ENCODE peak calls at places on chromosome 16, in five cellular contexts. P, Y, A, L and C are unnamed samples.

GRCh38 chr16:53434436-53435065 is at the start of gene RBL2:
- DNase-seq in P (peak), L (peak), A (peak), Y (peak), C (no peak)

GRCh38 chr16:10013364-10013763 is 168.9 kb downstream of the GRIN2A start:
- DNase-seq in A (no peak), P (no peak), Y (no peak), L (no peak), C (no peak)

GRCh38 chr16:9480503-9480902 is 389.1 kb downstream of the HAPSTR1 start:
- DNase-seq in P (no peak), A (no peak), L (no peak), Y (no peak), C (no peak)

GRCh38 chr16:78122774-78123315 is 23.4 kb downstream of the WWOX start:
- DNase-seq in A (peak), L (peak), P (peak), Y (no peak), C (peak)

GRCh38 chr16:81634380-81635121 is 144.5 kb upstream of the PLCG2 start:
- DNase-seq in A (peak), Y (no peak), P (no peak), L (no peak), C (no peak)

GRCh38 chr16:78210305-78210704 is 110.9 kb downstream of the WWOX start:
- DNase-seq in A (peak), Y (no peak), L (no peak), P (peak), C (no peak)

GRCh38 chr16:66512589-66513404 is 37.1 kb downstream of the TK2 start:
- DNase-seq in L (no peak), P (peak), A (peak), Y (no peak), C (no peak)

GRCh38 chr16:72807287-72807686 is 240.6 kb downstream of the ZFHX3 start:
- DNase-seq in Y (no peak), L (no peak), P (no peak), A (no peak), C (no peak)

GRCh38 chr16:15876503-15876902 is 11.9 kb downstream of the CEP20 start:
- DNase-seq in Y (no peak), P (no peak), L (no peak), A (no peak), C (no peak)

GRCh38 chr16:64410306-64410705 is 711.6 kb downstream of the CDH11 start:
- DNase-seq in L (no peak), Y (no peak), A (no peak), P (peak), C (no peak)

GRCh38 chr16:5971106-5971505 is 873.5 kb upstream of the EEF2KMT start:
- DNase-seq in Y (no peak), A (no peak), L (no peak), P (no peak), C (no peak)

GRCh38 chr16:47726031-47726675 is 265.0 kb downstream of the PHKB start:
- DNase-seq in Y (no peak), P (no peak), L (no peak), A (no peak), C (no peak)

GRCh38 chr16:8568231-8568617 is 22.1 kb downstream of the TMEM114 start:
- DNase-seq in Y (no peak), P (peak), A (no peak), L (no peak), C (no peak)

GRCh38 chr16:29148867-29149272 is 164.0 kb downstream of the LAT start:
- DNase-seq in P (no peak), Y (peak), L (no peak), A (no peak), C (no peak)

GRCh38 chr16:48576927-48577326 is 33.1 kb downstream of the N4BP1 start:
- DNase-seq in Y (no peak), P (peak), L (no peak), A (no peak), C (no peak)

GRCh38 chr16:27355610-27356009 is 41.8 kb downstream of the IL4R start:
- DNase-seq in L (peak), Y (peak), P (peak), A (peak), C (no peak)

GRCh38 chr16:80968386-80969113 is 38.1 kb downstream of the CMC2 start:
- DNase-seq in P (peak), Y (no peak), A (peak), L (no peak), C (no peak)

GRCh38 chr16:20904507-20905079 is 4.0 kb downstream of the LYRM1 start:
- DNase-seq in Y (no peak), L (no peak), A (peak), P (peak), C (no peak)

GRCh38 chr16:86142801-86143236 is 243.9 kb downstream of the IRF8 start:
- DNase-seq in L (no peak), Y (no peak), A (no peak), P (no peak), C (no peak)

GRCh38 chr16:79089735-79090284 is 510.7 kb downstream of the MAF start:
- DNase-seq in P (no peak), A (peak), Y (no peak), L (no peak), C (no peak)

GRCh38 chr16:75264531-75264998 is 13.1 kb upstream of the BCAR1 start:
- DNase-seq in P (peak), Y (no peak), L (peak), A (no peak), C (no peak)

GRCh38 chr16:74462361-74462760 is 41.1 kb upstream of the CLEC18B start:
- DNase-seq in L (no peak), P (no peak), Y (no peak), A (no peak), C (no peak)

GRCh38 chr16:77971306-77972131 is 50.8 kb upstream of the CLEC3A start:
- DNase-seq in Y (peak), P (peak), L (peak), A (peak), C (peak)

GRCh38 chr16:66409156-66409555 is 17.9 kb upstream of the BEAN1 start:
- DNase-seq in P (peak), A (no peak), L (no peak), Y (no peak), C (no peak)

GRCh38 chr16:48963306-48963705 is 318.3 kb downstream of the CBLN1 start:
- DNase-seq in Y (no peak), A (no peak), L (no peak), P (no peak), C (no peak)

GRCh38 chr16:30088237-30088831 is 3.4 kb downstream of the TBX6 start:
- DNase-seq in Y (no peak), A (no peak), P (no peak), L (no peak), C (no peak)

GRCh38 chr16:87946596-87947350 is 4.5 kb upstream of the BANP start:
- DNase-seq in A (no peak), P (no peak), Y (no peak), L (no peak), C (no peak)

GRCh38 chr16:87948119-87948545 is 3.1 kb upstream of the BANP start:
- DNase-seq in A (no peak), P (no peak), L (no peak), Y (no peak), C (no peak)

GRCh38 chr16:87947356-87948118 is 3.7 kb upstream of the BANP start:
- DNase-seq in Y (no peak), P (no peak), A (no peak), L (peak), C (no peak)

GRCh38 chr16:87942680-87943079 is 6.4 kb upstream of the CA5A start:
- DNase-seq in L (no peak), Y (no peak), P (no peak), A (no peak), C (no peak)

DNA sequence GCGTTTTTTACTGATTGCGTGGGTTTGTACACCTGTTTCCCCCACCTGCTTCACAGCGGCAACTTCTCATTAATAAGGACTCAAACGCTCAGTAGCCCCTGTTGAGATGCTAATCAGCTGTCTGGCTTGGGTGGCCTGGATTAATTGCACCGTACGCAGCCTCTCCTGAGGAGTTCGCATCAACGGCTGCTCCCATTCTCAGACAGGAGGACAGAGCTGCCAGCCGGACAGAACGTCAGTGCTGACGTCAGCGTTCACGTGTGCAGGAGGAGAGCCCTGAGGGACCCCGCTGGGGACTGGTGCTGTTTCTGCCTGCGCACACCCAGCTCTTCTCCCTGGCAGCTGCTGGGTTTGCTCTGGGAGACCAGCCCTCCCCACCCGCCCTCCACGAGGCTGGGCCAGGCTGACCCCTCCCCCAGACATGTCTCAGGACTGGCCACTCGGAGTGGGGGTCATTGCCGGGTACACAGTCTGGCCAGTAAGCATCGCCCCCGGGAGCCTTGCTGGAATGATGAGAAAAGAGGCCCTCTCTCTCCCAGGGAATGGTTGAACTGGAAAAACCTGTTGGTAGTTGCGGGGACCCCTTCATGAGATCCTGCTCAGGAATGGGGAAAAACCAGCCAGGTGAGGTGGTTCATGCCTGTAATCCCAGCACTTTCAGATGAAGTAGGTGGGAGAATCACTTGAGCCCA is 5.7 kb upstream of the BANP start:
- DNase-seq in A (peak), P (peak), Y (peak), L (peak), C (no peak)
- H3K4me3 ChIP-seq in A (peak), P (no peak), Y (peak), L (no peak), C (peak)

GRCh38 chr16:12090162-12090552 is 113.6 kb downstream of the SNX29 start:
- DNase-seq in L (no peak), P (no peak), Y (no peak), A (no peak), C (no peak)
- H3K4me3 ChIP-seq in L (no peak), P (peak), Y (peak), A (no peak), C (no peak)

GRCh38 chr16:67645397-67646121 is 615 bp downstream of the CARMIL2 start:
- DNase-seq in A (no peak), L (no peak), Y (no peak), P (no peak), C (no peak)
- H3K4me3 ChIP-seq in A (no peak), L (no peak), Y (peak), P (no peak), C (no peak)

GRCh38 chr16:56708418-56708817 is 21.5 kb upstream of the NUP93 start:
- DNase-seq in P (no peak), Y (no peak), A (no peak), L (no peak), C (no peak)
- H3K4me3 ChIP-seq in P (no peak), Y (no peak), A (no peak), L (no peak), C (no peak)

DNA sequence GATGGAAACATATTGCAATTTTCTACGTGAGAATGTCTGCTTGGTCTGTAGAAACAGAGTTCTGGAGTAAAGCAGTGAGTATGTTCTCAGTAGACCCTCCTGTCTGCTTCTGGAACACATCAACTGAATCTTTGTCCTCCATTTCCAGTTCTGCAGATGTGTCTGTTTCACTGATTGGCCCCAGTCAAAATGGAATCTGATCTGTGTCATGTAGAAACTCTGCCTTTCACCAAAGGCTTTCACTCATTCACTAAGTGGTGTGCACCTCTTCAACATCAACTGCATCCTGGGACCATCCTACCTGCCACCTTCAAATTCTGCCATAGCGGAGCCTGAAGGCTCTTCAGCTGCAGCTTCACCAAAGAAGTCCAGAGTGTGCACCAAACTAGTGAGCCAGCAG is 2.8 kb upstream of the ZNF267 start:
- DNase-seq in P (no peak), L (no peak), A (no peak), Y (no peak), C (no peak)
- H3K4me3 ChIP-seq in P (no peak), L (no peak), A (no peak), Y (no peak), C (no peak)

DNA sequence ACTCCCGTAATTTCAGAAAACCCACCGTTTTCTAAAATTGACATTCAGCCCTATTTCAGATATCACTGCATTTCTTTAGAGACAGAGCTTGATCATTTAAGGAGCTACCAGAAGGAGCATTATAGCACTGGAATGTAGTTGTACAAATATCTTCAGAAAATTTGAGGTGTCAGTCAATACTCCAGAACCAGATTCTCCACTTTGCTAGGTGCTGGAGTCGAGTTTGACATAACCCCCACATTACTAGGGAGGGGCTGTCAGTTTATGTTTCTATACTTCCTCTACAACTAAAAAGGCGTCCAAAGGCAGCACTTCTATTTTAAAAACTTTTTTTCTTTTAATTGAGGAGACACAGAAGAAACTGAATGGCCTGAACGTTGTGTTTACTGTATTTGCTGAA is 899 bp upstream of the KIAA0513 start:
- DNase-seq in Y (no peak), A (no peak), L (no peak), P (no peak), C (no peak)
- H3K4me3 ChIP-seq in Y (peak), A (peak), L (no peak), P (peak), C (peak)

GRCh38 chr16:55325458-55326109 is 1.6 kb downstream of the IRX6 start:
- DNase-seq in L (no peak), A (no peak), P (no peak), Y (no peak), C (no peak)
- H3K4me3 ChIP-seq in L (no peak), A (no peak), P (no peak), Y (peak), C (no peak)

GRCh38 chr16:51442140-51442539 is 291.1 kb upstream of the SALL1 start:
- DNase-seq in Y (no peak), P (no peak), L (no peak), A (no peak), C (no peak)

GRCh38 chr16:51434567-51435198 is 283.6 kb upstream of the SALL1 start:
- DNase-seq in L (no peak), A (no peak), Y (no peak), P (no peak), C (no peak)

GRCh38 chr16:51441331-51441730 is 290.3 kb upstream of the SALL1 start:
- DNase-seq in A (no peak), P (no peak), Y (no peak), L (no peak), C (no peak)

GRCh38 chr16:51445250-51445649 is 294.2 kb upstream of the SALL1 start:
- DNase-seq in Y (no peak), A (no peak), P (no peak), L (no peak), C (no peak)

DNA sequence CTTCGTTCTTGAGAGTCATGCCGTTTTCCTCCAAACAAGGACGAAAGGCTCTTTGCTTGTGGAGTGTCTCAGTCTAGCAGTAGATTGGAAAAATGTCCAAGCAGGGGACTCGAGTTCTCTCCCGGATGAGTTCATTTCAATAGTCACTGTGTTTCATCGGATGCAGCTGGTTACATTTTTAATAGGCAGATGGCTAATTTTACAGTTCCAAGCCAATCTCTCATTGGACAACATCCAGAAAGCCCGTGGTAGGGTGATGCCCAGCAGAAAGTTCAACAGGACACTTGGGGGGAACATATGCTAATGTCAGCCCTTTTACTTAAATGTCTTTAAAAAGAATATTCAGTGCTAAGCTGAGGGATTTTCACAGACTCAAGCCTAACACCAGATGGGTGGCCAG is 289.0 kb upstream of the SALL1 start:
- DNase-seq in A (no peak), L (no peak), Y (no peak), P (no peak), C (no peak)
- H3K4me3 ChIP-seq in A (no peak), L (no peak), Y (no peak), P (no peak), C (no peak)

DNA sequence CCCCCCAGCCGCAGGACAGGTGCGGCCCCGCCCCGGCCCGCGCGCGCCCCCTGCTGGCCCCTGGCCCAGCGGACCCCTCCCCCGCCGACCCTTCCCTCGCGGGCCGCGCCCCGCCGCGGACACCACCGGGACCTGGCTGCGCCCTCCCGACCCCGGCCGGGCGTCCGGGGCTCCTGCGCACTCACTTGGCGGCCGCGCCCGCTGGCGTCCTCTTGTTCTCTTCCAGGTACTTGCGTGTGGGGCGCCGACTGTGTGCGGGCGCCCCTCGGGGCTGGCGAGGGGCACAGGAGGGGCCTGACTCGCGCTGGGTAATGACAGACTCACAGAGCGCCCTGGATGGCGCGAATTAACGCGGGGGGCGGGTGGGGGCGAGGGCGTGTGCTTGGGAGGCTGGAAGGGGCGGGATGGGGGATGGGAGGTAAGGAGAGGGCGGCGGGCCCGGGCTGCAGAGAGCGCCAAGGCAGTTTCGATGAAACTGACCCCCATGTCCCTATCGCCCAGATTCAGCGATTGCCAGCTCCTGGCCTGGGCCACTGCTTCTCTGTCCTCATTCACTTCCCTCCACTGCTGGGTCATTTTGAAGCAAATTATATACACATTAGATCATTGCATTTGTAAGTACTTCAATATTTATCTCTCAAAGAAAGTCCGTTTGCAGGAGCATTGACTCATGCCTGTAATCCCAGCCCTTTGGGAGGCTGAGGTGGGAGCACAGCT is 445 bp upstream of the DBNDD1 start:
- DNase-seq in Y (no peak), L (peak), A (peak), P (peak), C (peak)
- H3K4me3 ChIP-seq in Y (peak), L (peak), A (peak), P (peak), C (peak)

DNA sequence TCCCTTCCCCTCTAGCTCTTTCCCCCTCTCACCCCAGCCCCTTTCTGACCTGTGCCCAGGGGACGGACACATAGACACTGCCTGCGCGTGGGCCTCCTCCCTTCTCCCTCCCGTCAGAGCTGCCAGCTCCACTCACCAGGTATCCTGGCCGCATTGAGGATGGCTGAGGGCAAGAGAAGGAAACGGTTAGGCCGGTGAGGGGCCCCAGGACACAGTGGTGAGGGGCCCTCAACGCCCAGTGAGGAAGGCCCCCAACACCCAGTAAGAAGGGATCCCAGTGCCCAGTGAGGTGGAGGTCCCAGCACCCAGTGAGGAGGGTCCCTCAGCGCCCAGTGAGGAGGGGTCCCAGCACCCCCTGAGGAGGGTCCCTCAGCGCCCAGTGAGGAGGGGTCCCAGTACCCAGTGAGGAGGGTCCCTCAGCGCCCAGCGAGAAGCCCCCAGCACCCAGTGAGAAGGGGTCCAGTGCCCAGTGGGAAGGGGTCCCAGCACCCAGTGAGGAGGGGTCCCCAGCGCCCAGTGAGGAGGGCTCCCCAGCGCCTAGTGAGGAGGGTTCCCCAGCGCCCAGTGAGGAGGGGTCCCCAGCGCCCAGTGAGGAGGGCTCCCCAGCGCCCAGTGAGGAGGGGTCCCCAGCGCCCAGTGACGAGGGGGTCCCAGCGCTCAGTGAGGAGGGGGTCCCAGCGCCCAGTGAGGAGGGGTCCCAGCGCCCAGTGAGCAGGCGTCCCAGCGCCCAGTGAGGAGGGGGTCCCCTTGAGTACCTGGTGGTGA is 1.1 kb downstream of the PRSS22 start:
- DNase-seq in P (no peak), L (no peak), A (no peak), Y (no peak), C (no peak)
- H3K4me3 ChIP-seq in P (no peak), L (no peak), A (no peak), Y (no peak), C (no peak)